ENCODE peak calls at places on chromosome 13, in four cellular contexts. One of them, this sample, is unnamed.

GRCh38 chr13:20703785-20704458 is 423 bp downstream of the IL17D start:
- DNase-seq in IMR-90: peak; percentile 82
- DNase-seq in upper lobe of right lung: peak; percentile 94
- DNase-seq in A549: peak; percentile 70
- DNase-seq in this sample: peak; percentile 84

GRCh38 chr13:80309926-80310325 is 31.0 kb downstream of the SPRY2 start:
- DNase-seq in A549: no peak
- DNase-seq in IMR-90: no peak
- DNase-seq in upper lobe of right lung: no peak
- DNase-seq in this sample: no peak

GRCh38 chr13:95023405-95023804 is 277.8 kb downstream of the ABCC4 start:
- DNase-seq in upper lobe of right lung: no peak
- DNase-seq in A549: no peak
- DNase-seq in IMR-90: peak; percentile 26
- DNase-seq in this sample: peak; percentile 80

GRCh38 chr13:114002771-114003321 is 29.0 kb upstream of the C13orf46 start:
- DNase-seq in IMR-90: no peak
- DNase-seq in A549: no peak
- DNase-seq in upper lobe of right lung: no peak
- DNase-seq in this sample: no peak

GRCh38 chr13:114100446-114101320 is 31.7 kb downstream of the RASA3 start:
- DNase-seq in upper lobe of right lung: peak; percentile 44
- DNase-seq in IMR-90: no peak
- DNase-seq in A549: no peak
- DNase-seq in this sample: peak; percentile 30

GRCh38 chr13:80361298-80361697 is 20.4 kb upstream of the SPRY2 start:
- DNase-seq in upper lobe of right lung: no peak
- DNase-seq in IMR-90: no peak
- DNase-seq in A549: no peak
- DNase-seq in this sample: peak; percentile 21

GRCh38 chr13:80337011-80337688 is 3.8 kb downstream of the SPRY2 start:
- DNase-seq in A549: no peak
- DNase-seq in IMR-90: no peak
- DNase-seq in upper lobe of right lung: no peak
- DNase-seq in this sample: peak; percentile 11

GRCh38 chr13:45278096-45278645 is 62.8 kb downstream of the TPT1 start:
- DNase-seq in IMR-90: no peak
- DNase-seq in A549: no peak
- DNase-seq in upper lobe of right lung: no peak
- DNase-seq in this sample: no peak

GRCh38 chr13:44989941-44990340 is 603 bp downstream of the GPALPP1 start:
- DNase-seq in upper lobe of right lung: no peak
- DNase-seq in A549: no peak
- DNase-seq in IMR-90: no peak
- DNase-seq in this sample: peak; percentile 11

GRCh38 chr13:20349564-20350379 is 117.7 kb upstream of the GJB6 start:
- DNase-seq in IMR-90: no peak
- DNase-seq in upper lobe of right lung: no peak
- DNase-seq in A549: no peak
- DNase-seq in this sample: no peak

GRCh38 chr13:106786006-106786579 is 218.2 kb upstream of the ARGLU1 start:
- DNase-seq in A549: no peak
- DNase-seq in upper lobe of right lung: no peak
- DNase-seq in IMR-90: no peak
- DNase-seq in this sample: no peak

GRCh38 chr13:27574661-27575060 is 45.7 kb downstream of the LNX2 start:
- DNase-seq in A549: no peak
- DNase-seq in upper lobe of right lung: no peak
- DNase-seq in IMR-90: no peak
- DNase-seq in this sample: no peak

GRCh38 chr13:27353166-27353583 is 71.2 kb upstream of the GTF3A start:
- DNase-seq in IMR-90: peak; percentile 88
- DNase-seq in A549: no peak
- DNase-seq in upper lobe of right lung: no peak
- DNase-seq in this sample: peak; percentile 34

GRCh38 chr13:56015919-56016318 is 1124.8 kb upstream of the PRR20A start:
- DNase-seq in upper lobe of right lung: no peak
- DNase-seq in A549: no peak
- DNase-seq in IMR-90: no peak
- DNase-seq in this sample: no peak

GRCh38 chr13:80529734-80530133 is 188.8 kb upstream of the SPRY2 start:
- DNase-seq in IMR-90: no peak
- DNase-seq in upper lobe of right lung: no peak
- DNase-seq in A549: no peak
- DNase-seq in this sample: peak; percentile 60

GRCh38 chr13:26061947-26062346 is 10.1 kb upstream of the SHISA2 start:
- DNase-seq in upper lobe of right lung: no peak
- DNase-seq in IMR-90: peak; percentile 61
- DNase-seq in A549: no peak
- DNase-seq in this sample: peak; percentile 88

GRCh38 chr13:93146584-93147292 is 79.9 kb upstream of the GPC6 start:
- DNase-seq in upper lobe of right lung: no peak
- DNase-seq in IMR-90: peak; percentile 90
- DNase-seq in A549: no peak
- DNase-seq in this sample: peak; percentile 58

GRCh38 chr13:28181413-28181812 is 43.1 kb downstream of the PAN3 start:
- DNase-seq in upper lobe of right lung: no peak
- DNase-seq in A549: no peak
- DNase-seq in IMR-90: peak; percentile 79
- DNase-seq in this sample: peak; percentile 95

GRCh38 chr13:99686157-99686572 is 184.9 kb downstream of the TM9SF2 start:
- DNase-seq in IMR-90: peak; percentile 4
- DNase-seq in upper lobe of right lung: no peak
- DNase-seq in A549: peak; percentile 9
- DNase-seq in this sample: peak; percentile 6

GRCh38 chr13:112741835-112742570 is 52.2 kb downstream of the ATP11A start:
- DNase-seq in IMR-90: no peak
- DNase-seq in A549: no peak
- DNase-seq in upper lobe of right lung: peak; percentile 50
- DNase-seq in this sample: no peak

GRCh38 chr13:40391788-40392187 is 274.7 kb downstream of the FOXO1 start:
- DNase-seq in upper lobe of right lung: no peak
- DNase-seq in A549: no peak
- DNase-seq in IMR-90: no peak
- DNase-seq in this sample: no peak

GRCh38 chr13:36675213-36675536 is 1.4 kb downstream of the SERTM1 start:
- DNase-seq in A549: no peak
- DNase-seq in upper lobe of right lung: no peak
- DNase-seq in IMR-90: no peak
- DNase-seq in this sample: no peak

GRCh38 chr13:114049026-114049425 is 75.2 kb upstream of the C13orf46 start:
- DNase-seq in IMR-90: no peak
- DNase-seq in A549: no peak
- DNase-seq in upper lobe of right lung: no peak
- DNase-seq in this sample: no peak

GRCh38 chr13:103031332-103031873 is 34.8 kb downstream of the SLC10A2 start:
- DNase-seq in upper lobe of right lung: no peak
- DNase-seq in A549: no peak
- DNase-seq in IMR-90: no peak
- DNase-seq in this sample: peak; percentile 45

GRCh38 chr13:95121516-95121915 is 179.7 kb downstream of the ABCC4 start:
- DNase-seq in A549: peak; percentile 43
- DNase-seq in upper lobe of right lung: no peak
- DNase-seq in IMR-90: no peak
- DNase-seq in this sample: no peak

GRCh38 chr13:40475617-40476016 is 190.8 kb downstream of the FOXO1 start:
- DNase-seq in IMR-90: no peak
- DNase-seq in A549: no peak
- DNase-seq in upper lobe of right lung: no peak
- DNase-seq in this sample: no peak

GRCh38 chr13:51066091-51066831 is 44.8 kb downstream of the C13orf42 start:
- DNase-seq in IMR-90: peak; percentile 4
- DNase-seq in upper lobe of right lung: no peak
- DNase-seq in A549: no peak
- DNase-seq in this sample: peak; percentile 14

GRCh38 chr13:114118763-114119123 is 13.7 kb downstream of the RASA3 start:
- DNase-seq in upper lobe of right lung: no peak
- DNase-seq in A549: no peak
- DNase-seq in IMR-90: peak; percentile 74
- DNase-seq in this sample: no peak

GRCh38 chr13:113663934-113664333 is 3.1 kb upstream of the GRK1 start:
- DNase-seq in A549: no peak
- DNase-seq in upper lobe of right lung: peak; percentile 40
- DNase-seq in IMR-90: no peak
- DNase-seq in this sample: no peak

GRCh38 chr13:75305057-75305456 is 176.9 kb downstream of the TBC1D4 start:
- DNase-seq in IMR-90: no peak
- DNase-seq in A549: no peak
- DNase-seq in upper lobe of right lung: no peak
- DNase-seq in this sample: no peak

GRCh38 chr13:46753137-46753536 is 43.8 kb downstream of the ESD start:
- DNase-seq in upper lobe of right lung: no peak
- DNase-seq in IMR-90: no peak
- DNase-seq in A549: no peak
- DNase-seq in this sample: no peak

GRCh38 chr13:36101157-36101556 is 30.0 kb downstream of the DCLK1 start:
- DNase-seq in A549: no peak
- DNase-seq in upper lobe of right lung: no peak
- DNase-seq in IMR-90: no peak
- DNase-seq in this sample: no peak

GRCh38 chr13:42985312-42986175 is 6.5 kb downstream of the EPSTI1 start:
- DNase-seq in upper lobe of right lung: no peak
- DNase-seq in A549: no peak
- DNase-seq in IMR-90: no peak
- DNase-seq in this sample: peak; percentile 49

GRCh38 chr13:43720780-43721397 is 65.9 kb downstream of the ENOX1 start:
- DNase-seq in A549: peak; percentile 4
- DNase-seq in upper lobe of right lung: no peak
- DNase-seq in IMR-90: peak; percentile 41
- DNase-seq in this sample: peak; percentile 62

DNA sequence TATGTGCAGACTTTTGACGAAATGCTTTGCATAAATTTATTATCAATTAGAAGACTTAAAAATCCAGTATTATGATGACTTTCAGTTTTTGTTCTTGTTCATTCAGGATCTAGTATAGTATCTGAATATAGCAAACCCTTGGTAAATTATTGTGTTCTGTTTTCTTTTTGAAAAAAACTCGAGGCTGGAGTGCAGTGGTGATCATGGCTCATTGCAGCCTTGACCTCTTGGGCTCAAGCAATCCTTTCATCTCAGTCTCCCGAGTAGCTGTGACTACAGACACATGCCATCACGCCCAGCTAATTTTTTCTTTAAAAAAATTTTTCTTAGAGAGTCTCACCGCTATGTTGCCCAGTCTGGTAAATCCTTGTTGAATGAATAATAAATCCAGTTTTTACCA is 4.6 kb downstream of the FARP1 start:
- DNase-seq in IMR-90: no peak
- DNase-seq in A549: no peak
- DNase-seq in upper lobe of right lung: no peak
- DNase-seq in this sample: no peak
- TF ChIP-seq CTCF in IMR-90: no peak
- TF ChIP-seq CTCF in A549: no peak
- TF ChIP-seq CTCF in upper lobe of right lung: no peak
- TF ChIP-seq CTCF in this sample: no peak

GRCh38 chr13:73060251-73061160 is 1.7 kb downstream of the KLF5 start:
- DNase-seq in upper lobe of right lung: no peak
- DNase-seq in IMR-90: peak; percentile 82
- DNase-seq in A549: no peak
- DNase-seq in this sample: peak; percentile 83
- H3K4me3 ChIP-seq in upper lobe of right lung: peak overlapping the region; percentile 73
- H3K4me3 ChIP-seq in IMR-90: peak overlapping the region; percentile 91
- H3K4me3 ChIP-seq in A549: peak overlapping the region; percentile 90
- H3K4me3 ChIP-seq in this sample: peak overlapping the region; percentile 91

GRCh38 chr13:61024046-61024445 is 391.6 kb downstream of the PCDH20 start:
- DNase-seq in IMR-90: no peak
- DNase-seq in upper lobe of right lung: no peak
- DNase-seq in A549: no peak
- DNase-seq in this sample: no peak

GRCh38 chr13:61030445-61030844 is 385.2 kb downstream of the PCDH20 start:
- DNase-seq in A549: no peak
- DNase-seq in IMR-90: no peak
- DNase-seq in upper lobe of right lung: no peak
- DNase-seq in this sample: no peak

GRCh38 chr13:61029064-61029463 is 386.6 kb downstream of the PCDH20 start:
- DNase-seq in upper lobe of right lung: no peak
- DNase-seq in A549: no peak
- DNase-seq in IMR-90: no peak
- DNase-seq in this sample: no peak
- TF ChIP-seq CTCF in upper lobe of right lung: no peak
- TF ChIP-seq CTCF in A549: no peak
- TF ChIP-seq CTCF in IMR-90: no peak
- TF ChIP-seq CTCF in this sample: no peak

GRCh38 chr13:101661839-101662238 is 209.4 kb downstream of the ITGBL1 start:
- DNase-seq in A549: no peak
- DNase-seq in upper lobe of right lung: no peak
- DNase-seq in IMR-90: no peak
- DNase-seq in this sample: no peak
- H3K4me3 ChIP-seq in A549: no peak overlapping the region
- H3K4me3 ChIP-seq in upper lobe of right lung: no peak overlapping the region
- H3K4me3 ChIP-seq in IMR-90: no peak overlapping the region
- H3K4me3 ChIP-seq in this sample: no peak overlapping the region

GRCh38 chr13:23671367-23671766 is 101.2 kb downstream of the TNFRSF19 start:
- DNase-seq in upper lobe of right lung: no peak
- DNase-seq in IMR-90: no peak
- DNase-seq in A549: no peak
- DNase-seq in this sample: no peak

GRCh38 chr13:23670793-23671192 is 100.6 kb downstream of the TNFRSF19 start:
- DNase-seq in IMR-90: peak; percentile 61
- DNase-seq in upper lobe of right lung: no peak
- DNase-seq in A549: no peak
- DNase-seq in this sample: no peak

GRCh38 chr13:23668557-23668956 is 98.3 kb downstream of the TNFRSF19 start:
- DNase-seq in IMR-90: no peak
- DNase-seq in A549: no peak
- DNase-seq in upper lobe of right lung: no peak
- DNase-seq in this sample: no peak

GRCh38 chr13:23666576-23666975 is 96.4 kb downstream of the TNFRSF19 start:
- DNase-seq in A549: no peak
- DNase-seq in IMR-90: peak; percentile 91
- DNase-seq in upper lobe of right lung: no peak
- DNase-seq in this sample: no peak

GRCh38 chr13:23667750-23668149 is 97.5 kb downstream of the TNFRSF19 start:
- DNase-seq in IMR-90: no peak
- DNase-seq in upper lobe of right lung: no peak
- DNase-seq in A549: no peak
- DNase-seq in this sample: no peak
- TF ChIP-seq CTCF in IMR-90: no peak
- TF ChIP-seq CTCF in upper lobe of right lung: no peak
- TF ChIP-seq CTCF in A549: peak; percentile 7
- TF ChIP-seq CTCF in this sample: no peak

DNA sequence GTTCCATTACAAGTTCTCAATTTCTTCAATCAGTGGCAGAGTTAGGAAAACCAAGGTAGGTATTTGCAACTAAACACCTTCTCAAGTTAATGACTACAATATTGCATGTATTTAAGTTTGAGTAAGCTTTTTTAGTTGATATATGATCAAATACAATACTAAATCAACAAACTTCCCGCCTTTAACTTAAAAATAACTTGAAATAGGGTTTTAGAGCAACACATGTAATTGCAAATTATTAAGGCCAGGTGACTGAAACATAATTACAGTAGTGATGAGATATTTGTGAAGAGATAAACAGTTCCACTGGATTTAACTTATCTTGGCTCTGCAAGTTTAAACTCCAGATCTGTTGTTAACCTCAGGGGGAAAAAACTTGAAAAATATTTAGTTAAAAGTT is 3.8 kb downstream of the DACH1 start:
- DNase-seq in IMR-90: no peak
- DNase-seq in A549: no peak
- DNase-seq in upper lobe of right lung: no peak
- DNase-seq in this sample: no peak
- H3K4me3 ChIP-seq in IMR-90: no peak overlapping the region
- H3K4me3 ChIP-seq in A549: no peak overlapping the region
- H3K4me3 ChIP-seq in upper lobe of right lung: peak overlapping the region; percentile 70
- H3K4me3 ChIP-seq in this sample: no peak overlapping the region

This sample was measured in epithelial cell of esophagus.